ENCODE peak calls at places on chromosomes 4 and X, in seven cellular contexts. One of them, this sample, is unnamed.

GRCh38 chr4:53914313-53915016 is 149.9 kb downstream of the CHIC2 start:
- DNase-seq in activated CD8-positive, alpha-beta memory T cell treated with anti-CD3 and anti-CD28 coated beads for 48 hours: no peak
- DNase-seq in stimulated activated CD4-positive, alpha-beta T cell treated with anti-CD3 and anti-CD28 coated beads, Interleukin-4, amount 100 ng/mL, for 4 hours: no peak
- DNase-seq in Caco-2: peak; percentile 46
- DNase-seq in AML-193: no peak
- DNase-seq in stimulated activated CD8-positive, alpha-beta memory T cell treated with anti-CD3 and anti-CD28 coated beads, Interleukin-4, amount 100 ng/mL, for 24 hours: no peak
- DNase-seq in WERI-Rb-1: no peak
- DNase-seq in this sample: no peak

GRCh38 chr4:3210467-3210866 is 38.5 kb upstream of the MSANTD1 start:
- DNase-seq in AML-193: no peak
- DNase-seq in activated CD8-positive, alpha-beta memory T cell treated with anti-CD3 and anti-CD28 coated beads for 48 hours: no peak
- DNase-seq in WERI-Rb-1: no peak
- DNase-seq in stimulated activated CD4-positive, alpha-beta T cell treated with anti-CD3 and anti-CD28 coated beads, Interleukin-4, amount 100 ng/mL, for 4 hours: no peak
- DNase-seq in stimulated activated CD8-positive, alpha-beta memory T cell treated with anti-CD3 and anti-CD28 coated beads, Interleukin-4, amount 100 ng/mL, for 24 hours: no peak
- DNase-seq in Caco-2: no peak
- DNase-seq in this sample: no peak

GRCh38 chr4:10664408-10664807 is 20.2 kb downstream of the CLNK start:
- DNase-seq in stimulated activated CD4-positive, alpha-beta T cell treated with anti-CD3 and anti-CD28 coated beads, Interleukin-4, amount 100 ng/mL, for 4 hours: no peak
- DNase-seq in Caco-2: no peak
- DNase-seq in AML-193: no peak
- DNase-seq in WERI-Rb-1: no peak
- DNase-seq in activated CD8-positive, alpha-beta memory T cell treated with anti-CD3 and anti-CD28 coated beads for 48 hours: no peak
- DNase-seq in stimulated activated CD8-positive, alpha-beta memory T cell treated with anti-CD3 and anti-CD28 coated beads, Interleukin-4, amount 100 ng/mL, for 24 hours: no peak
- DNase-seq in this sample: no peak

GRCh38 chr4:127686656-127687055 is 43.5 kb upstream of the SLC25A31 start:
- DNase-seq in stimulated activated CD8-positive, alpha-beta memory T cell treated with anti-CD3 and anti-CD28 coated beads, Interleukin-4, amount 100 ng/mL, for 24 hours: no peak
- DNase-seq in Caco-2: no peak
- DNase-seq in AML-193: no peak
- DNase-seq in activated CD8-positive, alpha-beta memory T cell treated with anti-CD3 and anti-CD28 coated beads for 48 hours: no peak
- DNase-seq in WERI-Rb-1: no peak
- DNase-seq in stimulated activated CD4-positive, alpha-beta T cell treated with anti-CD3 and anti-CD28 coated beads, Interleukin-4, amount 100 ng/mL, for 4 hours: no peak
- DNase-seq in this sample: no peak

GRCh38 chr4:137129471-137130244 is 402.6 kb downstream of the PCDH18 start:
- DNase-seq in WERI-Rb-1: no peak
- DNase-seq in activated CD8-positive, alpha-beta memory T cell treated with anti-CD3 and anti-CD28 coated beads for 48 hours: no peak
- DNase-seq in Caco-2: no peak
- DNase-seq in stimulated activated CD4-positive, alpha-beta T cell treated with anti-CD3 and anti-CD28 coated beads, Interleukin-4, amount 100 ng/mL, for 4 hours: no peak
- DNase-seq in stimulated activated CD8-positive, alpha-beta memory T cell treated with anti-CD3 and anti-CD28 coated beads, Interleukin-4, amount 100 ng/mL, for 24 hours: no peak
- DNase-seq in AML-193: no peak
- DNase-seq in this sample: no peak

GRCh38 chr4:121375262-121375661 is 5.6 kb downstream of the QRFPR start:
- DNase-seq in Caco-2: no peak
- DNase-seq in stimulated activated CD8-positive, alpha-beta memory T cell treated with anti-CD3 and anti-CD28 coated beads, Interleukin-4, amount 100 ng/mL, for 24 hours: no peak
- DNase-seq in AML-193: no peak
- DNase-seq in activated CD8-positive, alpha-beta memory T cell treated with anti-CD3 and anti-CD28 coated beads for 48 hours: no peak
- DNase-seq in stimulated activated CD4-positive, alpha-beta T cell treated with anti-CD3 and anti-CD28 coated beads, Interleukin-4, amount 100 ng/mL, for 4 hours: no peak
- DNase-seq in WERI-Rb-1: no peak
- DNase-seq in this sample: no peak

GRCh38 chrX:130746709-130747347 is 156.2 kb downstream of the ENOX2 start:
- DNase-seq in WERI-Rb-1: no peak
- DNase-seq in AML-193: no peak
- DNase-seq in stimulated activated CD8-positive, alpha-beta memory T cell treated with anti-CD3 and anti-CD28 coated beads, Interleukin-4, amount 100 ng/mL, for 24 hours: no peak
- DNase-seq in stimulated activated CD4-positive, alpha-beta T cell treated with anti-CD3 and anti-CD28 coated beads, Interleukin-4, amount 100 ng/mL, for 4 hours: no peak
- DNase-seq in Caco-2: no peak
- DNase-seq in activated CD8-positive, alpha-beta memory T cell treated with anti-CD3 and anti-CD28 coated beads for 48 hours: no peak
- DNase-seq in this sample: no peak

GRCh38 chr4:40418430-40419230 is 83.5 kb downstream of the CHRNA9 start:
- DNase-seq in AML-193: no peak
- DNase-seq in activated CD8-positive, alpha-beta memory T cell treated with anti-CD3 and anti-CD28 coated beads for 48 hours: no peak
- DNase-seq in Caco-2: peak; percentile 51
- DNase-seq in WERI-Rb-1: no peak
- DNase-seq in stimulated activated CD8-positive, alpha-beta memory T cell treated with anti-CD3 and anti-CD28 coated beads, Interleukin-4, amount 100 ng/mL, for 24 hours: no peak
- DNase-seq in stimulated activated CD4-positive, alpha-beta T cell treated with anti-CD3 and anti-CD28 coated beads, Interleukin-4, amount 100 ng/mL, for 4 hours: no peak
- DNase-seq in this sample: peak; percentile 34

GRCh38 chrX:140163376-140164159 is 198.2 kb upstream of the CXorf66 start:
- DNase-seq in stimulated activated CD8-positive, alpha-beta memory T cell treated with anti-CD3 and anti-CD28 coated beads, Interleukin-4, amount 100 ng/mL, for 24 hours: no peak
- DNase-seq in activated CD8-positive, alpha-beta memory T cell treated with anti-CD3 and anti-CD28 coated beads for 48 hours: no peak
- DNase-seq in WERI-Rb-1: no peak
- DNase-seq in stimulated activated CD4-positive, alpha-beta T cell treated with anti-CD3 and anti-CD28 coated beads, Interleukin-4, amount 100 ng/mL, for 4 hours: no peak
- DNase-seq in AML-193: no peak
- DNase-seq in Caco-2: no peak
- DNase-seq in this sample: no peak

GRCh38 chr4:30716158-30716557 is 4.0 kb upstream of the PCDH7 start:
- DNase-seq in Caco-2: no peak
- DNase-seq in AML-193: no peak
- DNase-seq in WERI-Rb-1: no peak
- DNase-seq in stimulated activated CD8-positive, alpha-beta memory T cell treated with anti-CD3 and anti-CD28 coated beads, Interleukin-4, amount 100 ng/mL, for 24 hours: no peak
- DNase-seq in stimulated activated CD4-positive, alpha-beta T cell treated with anti-CD3 and anti-CD28 coated beads, Interleukin-4, amount 100 ng/mL, for 4 hours: no peak
- DNase-seq in activated CD8-positive, alpha-beta memory T cell treated with anti-CD3 and anti-CD28 coated beads for 48 hours: no peak
- DNase-seq in this sample: no peak

GRCh38 chr4:98994474-98995182 is 893 bp upstream of the METAP1 start:
- DNase-seq in activated CD8-positive, alpha-beta memory T cell treated with anti-CD3 and anti-CD28 coated beads for 48 hours: no peak
- DNase-seq in stimulated activated CD4-positive, alpha-beta T cell treated with anti-CD3 and anti-CD28 coated beads, Interleukin-4, amount 100 ng/mL, for 4 hours: no peak
- DNase-seq in Caco-2: no peak
- DNase-seq in WERI-Rb-1: no peak
- DNase-seq in stimulated activated CD8-positive, alpha-beta memory T cell treated with anti-CD3 and anti-CD28 coated beads, Interleukin-4, amount 100 ng/mL, for 24 hours: no peak
- DNase-seq in AML-193: peak; percentile 49
- DNase-seq in this sample: no peak